ENCODE peak calls at places on chromosomes 6 and 20, in seven cellular contexts. S, J, H, N, X, R and A are unnamed samples.

GRCh38 chr6:75588947-75589346 is 12.7 kb upstream of the SENP6 start:
- DNase-seq in S (no peak), J (no peak), H (no peak), N (no peak), X (no peak), R (no peak), A (no peak)

GRCh38 chr6:36290668-36291620 is 21.1 kb downstream of the PNPLA1 start:
- DNase-seq in S (no peak), J (peak), H (no peak), N (peak), X (peak), R (peak), A (peak)

GRCh38 chr6:5302995-5303622 is 41.8 kb downstream of the FARS2 start:
- DNase-seq in S (peak), J (peak), H (no peak), N (peak), X (peak), R (no peak), A (peak)

GRCh38 chr20:62675156-62675871 is 33.0 kb downstream of the SLCO4A1 start:
- DNase-seq in S (no peak), J (no peak), H (no peak), N (no peak), X (no peak), R (no peak), A (no peak)

GRCh38 chr6:51514396-51515051 is 572.9 kb downstream of the PKHD1 start:
- DNase-seq in S (no peak), J (no peak), H (no peak), N (no peak), X (no peak), R (no peak), A (no peak)

GRCh38 chr6:44128020-44128917 is 915 bp downstream of the TMEM63B start:
- DNase-seq in S (peak), J (peak), H (peak), N (no peak), X (peak), R (peak), A (peak)

GRCh38 chr6:14721103-14721758 is 524.6 kb upstream of the JARID2 start:
- DNase-seq in S (no peak), J (no peak), H (no peak), N (no peak), X (no peak), R (no peak), A (no peak)

GRCh38 chr6:39377530-39377929 is 55.0 kb upstream of the KCNK16 start:
- DNase-seq in S (peak), J (no peak), H (peak), N (peak), X (peak), R (peak), A (no peak)

GRCh38 chr6:129105793-129106192 is 222.9 kb downstream of the LAMA2 start:
- DNase-seq in S (no peak), J (no peak), H (no peak), N (no peak), X (no peak), R (no peak), A (no peak)

GRCh38 chr6:25012657-25013056 is 76.9 kb upstream of the RIPOR2 start:
- DNase-seq in S (no peak), J (no peak), H (no peak), N (no peak), X (no peak), R (no peak), A (no peak)

GRCh38 chr6:151257984-151258445 is 18.2 kb downstream of the AKAP12 start:
- DNase-seq in S (no peak), J (no peak), H (no peak), N (no peak), X (no peak), R (no peak), A (no peak)

GRCh38 chr6:8506123-8506522 is 70.8 kb upstream of the SLC35B3 start:
- DNase-seq in S (no peak), J (no peak), H (no peak), N (no peak), X (no peak), R (no peak), A (no peak)

GRCh38 chr20:18465536-18466200 is 1.2 kb downstream of the DZANK1 start:
- DNase-seq in S (no peak), J (no peak), H (no peak), N (no peak), X (no peak), R (no peak), A (no peak)

GRCh38 chr20:22160254-22160653 is 424.1 kb downstream of the FOXA2 start:
- DNase-seq in S (no peak), J (no peak), H (no peak), N (no peak), X (no peak), R (no peak), A (no peak)

GRCh38 chr6:143772110-143772509 is 71.0 kb upstream of the LTV1 start:
- DNase-seq in S (no peak), J (no peak), H (no peak), N (no peak), X (no peak), R (no peak), A (no peak)

GRCh38 chr6:48213076-48213788 is 102.2 kb upstream of the PTCHD4 start:
- DNase-seq in S (no peak), J (no peak), H (no peak), N (no peak), X (no peak), R (no peak), A (no peak)

GRCh38 chr6:77106992-77107391 is 356.3 kb downstream of the HTR1B start:
- DNase-seq in S (no peak), J (no peak), H (no peak), N (no peak), X (no peak), R (no peak), A (no peak)

GRCh38 chr20:54545959-54546358 is 70.6 kb downstream of the DOK5 start:
- DNase-seq in S (no peak), J (no peak), H (no peak), N (no peak), X (no peak), R (no peak), A (no peak)

GRCh38 chr20:34268851-34269668 is 27.8 kb downstream of the ASIP start:
- DNase-seq in S (no peak), J (peak), H (no peak), N (no peak), X (peak), R (no peak), A (peak)

GRCh38 chr20:35055445-35056276 is 36.9 kb downstream of the TRPC4AP start:
- DNase-seq in S (no peak), J (no peak), H (no peak), N (no peak), X (no peak), R (no peak), A (no peak)

GRCh38 chr6:45663181-45664180 is 285.7 kb upstream of the SUPT3H start:
- DNase-seq in S (no peak), J (peak), H (no peak), N (no peak), X (peak), R (no peak), A (no peak)

GRCh38 chr6:168078199-168078942 is 641 bp downstream of the FRMD1 start:
- DNase-seq in S (no peak), J (no peak), H (no peak), N (no peak), X (peak), R (no peak), A (no peak)

GRCh38 chr6:140441256-140441655 is 1066.8 kb upstream of the CITED2 start:
- DNase-seq in S (peak), J (no peak), H (peak), N (no peak), X (peak), R (no peak), A (peak)

GRCh38 chr6:97958143-97958542 is 675.1 kb upstream of the MMS22L start:
- DNase-seq in S (peak), J (no peak), H (no peak), N (no peak), X (no peak), R (peak), A (no peak)

GRCh38 chr20:16601019-16601418 is 27.8 kb upstream of the KIF16B start:
- DNase-seq in S (no peak), J (no peak), H (no peak), N (no peak), X (no peak), R (no peak), A (no peak)

GRCh38 chr20:16595376-16595775 is 22.1 kb upstream of the KIF16B start:
- DNase-seq in S (no peak), J (no peak), H (no peak), N (no peak), X (no peak), R (no peak), A (no peak)

GRCh38 chr20:16599257-16599656 is 26.0 kb upstream of the KIF16B start:
- DNase-seq in S (no peak), J (no peak), H (no peak), N (no peak), X (no peak), R (no peak), A (no peak)

GRCh38 chr20:16596991-16597390 is 23.7 kb upstream of the KIF16B start:
- DNase-seq in S (no peak), J (no peak), H (no peak), N (no peak), X (no peak), R (no peak), A (no peak)
- TF ChIP-seq POLR2A in S (no peak), J (no peak), H (no peak), N (no peak), X (no peak), R (no peak), A (no peak)

GRCh38 chr6:137044366-137045220 is at the start of gene IL20RA:
- DNase-seq in S (peak), J (peak), H (peak), N (no peak), X (peak), R (no peak), A (peak)
- TF ChIP-seq POLR2A in S (no peak), J (no peak), H (no peak), N (no peak), X (peak), R (no peak), A (no peak)

DNA sequence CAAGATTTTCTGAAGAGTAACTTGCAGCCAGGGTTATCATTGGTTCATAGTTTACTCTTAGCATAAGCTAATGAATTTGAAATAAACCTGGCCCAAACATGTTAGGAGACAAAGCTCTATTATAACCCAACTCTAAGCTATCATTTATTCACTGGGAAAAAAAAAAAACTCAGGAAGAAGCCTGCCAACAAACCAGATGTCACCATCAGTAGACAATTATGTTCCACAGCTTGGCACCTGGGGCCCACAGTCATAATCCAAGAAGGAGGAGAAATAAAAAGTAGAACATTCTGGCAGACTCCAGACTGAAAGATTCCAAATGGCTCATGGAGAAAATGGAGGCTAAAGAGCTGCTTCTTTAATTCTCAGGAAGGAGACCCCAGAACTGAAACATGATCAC is 100.0 kb upstream of the CNR1 start:
- DNase-seq in S (no peak), J (no peak), H (no peak), N (no peak), X (no peak), R (no peak), A (no peak)
- TF ChIP-seq POLR2A in S (no peak), J (no peak), H (no peak), N (no peak), X (no peak), R (no peak), A (no peak)

DNA sequence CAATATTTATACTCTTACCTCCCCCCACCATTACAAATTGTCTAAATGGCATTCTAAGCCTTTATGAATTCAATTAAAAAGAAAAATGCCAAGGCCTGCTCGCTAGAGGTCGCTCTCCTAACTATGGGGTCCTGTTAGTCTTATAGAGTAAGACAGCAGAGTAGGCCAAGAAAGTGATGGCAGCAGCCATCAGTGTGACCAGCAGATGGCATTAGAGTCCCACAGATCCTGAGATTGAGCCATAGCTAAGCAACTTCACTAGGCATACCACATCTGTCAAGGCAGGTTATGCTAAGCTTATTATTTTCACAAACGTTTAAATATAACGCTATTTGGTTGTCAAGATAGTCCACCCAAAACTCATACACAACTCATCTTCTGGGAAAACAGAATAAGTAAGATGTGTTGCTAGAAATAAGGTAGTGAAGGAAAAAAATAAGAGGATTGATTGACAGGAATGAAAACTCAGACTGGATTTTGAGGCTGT is 57.6 kb upstream of the SCAF8 start:
- DNase-seq in S (peak), J (peak), H (peak), N (peak), X (peak), R (peak), A (peak)
- TF ChIP-seq POLR2A in S (no peak), J (no peak), H (no peak), N (no peak), X (no peak), R (no peak), A (no peak)

DNA sequence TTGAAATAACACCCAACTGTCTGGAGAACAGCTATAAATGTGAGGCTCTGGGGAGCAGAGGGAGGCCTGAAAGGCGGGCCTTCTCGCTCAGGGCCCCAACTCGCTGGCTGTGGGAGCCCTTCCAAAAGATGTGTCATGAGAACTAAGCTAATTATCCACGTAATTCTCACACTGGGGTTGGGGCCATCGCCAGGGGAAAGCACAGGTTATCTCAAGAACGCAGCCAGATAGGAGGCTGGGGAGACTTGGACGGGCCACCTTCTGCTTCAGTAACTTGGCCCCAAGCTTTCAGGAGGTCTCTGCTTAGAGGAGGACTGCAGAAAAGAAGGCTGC is 1.6 kb downstream of the PXDC1 start:
- DNase-seq in S (peak), J (no peak), H (peak), N (no peak), X (peak), R (peak), A (peak)
- TF ChIP-seq POLR2A in S (no peak), J (no peak), H (no peak), N (no peak), X (no peak), R (peak), A (no peak)

DNA sequence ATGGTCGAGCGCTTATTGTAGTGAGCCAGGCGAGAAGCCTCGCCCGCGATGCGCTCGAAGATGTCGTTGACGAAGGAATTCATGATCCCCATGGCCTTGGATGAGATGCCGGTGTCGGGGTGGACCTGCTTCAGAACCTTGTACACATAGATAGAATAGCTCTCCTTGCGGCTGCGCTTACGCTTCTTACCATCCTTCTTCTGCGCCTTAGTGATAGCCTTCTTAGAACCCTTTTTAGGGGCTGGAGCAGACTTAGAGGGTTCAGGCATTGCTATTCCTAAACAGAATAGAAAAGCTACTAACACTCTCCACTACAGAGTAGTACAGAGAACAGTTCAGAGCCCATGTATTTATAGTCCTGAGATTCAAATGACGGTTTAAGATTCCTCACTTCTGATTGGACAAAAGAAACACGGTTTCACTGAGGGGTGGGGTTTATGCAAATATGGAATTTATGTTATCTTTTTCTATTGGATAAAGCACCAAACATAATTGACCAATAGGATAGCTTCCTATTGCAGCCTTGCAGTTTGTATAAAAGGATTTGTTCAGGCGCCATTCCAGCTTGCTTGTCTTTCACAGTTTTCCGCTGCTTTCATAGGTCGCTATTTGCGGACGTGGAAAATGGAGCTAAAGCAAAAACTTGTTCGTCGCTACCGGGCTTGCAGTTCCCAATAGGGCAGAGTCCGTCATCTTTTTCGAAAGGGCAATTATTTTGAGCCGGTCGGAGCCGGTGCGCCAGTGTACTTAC is 43.7 kb upstream of the HFE start:
- DNase-seq in S (peak), J (peak), H (peak), N (no peak), X (peak), R (no peak), A (peak)
- TF ChIP-seq POLR2A in S (peak), J (peak), H (peak), N (no peak), X (peak), R (peak), A (peak)

GRCh38 chr20:52178691-52179090 is 12.9 kb downstream of the ZFP64 start:
- DNase-seq in S (no peak), J (no peak), H (no peak), N (no peak), X (no peak), R (no peak), A (no peak)

GRCh38 chr20:52179331-52180166 is 12.0 kb downstream of the ZFP64 start:
- DNase-seq in S (no peak), J (no peak), H (no peak), N (no peak), X (no peak), R (no peak), A (no peak)

GRCh38 chr20:52175840-52176239 is 15.7 kb downstream of the ZFP64 start:
- DNase-seq in S (no peak), J (no peak), H (no peak), N (no peak), X (no peak), R (no peak), A (no peak)

GRCh38 chr20:52180167-52180840 is 11.3 kb downstream of the ZFP64 start:
- DNase-seq in S (no peak), J (no peak), H (no peak), N (no peak), X (no peak), R (no peak), A (no peak)
- TF ChIP-seq POLR2A in S (no peak), J (no peak), H (no peak), N (no peak), X (no peak), R (no peak), A (no peak)

DNA sequence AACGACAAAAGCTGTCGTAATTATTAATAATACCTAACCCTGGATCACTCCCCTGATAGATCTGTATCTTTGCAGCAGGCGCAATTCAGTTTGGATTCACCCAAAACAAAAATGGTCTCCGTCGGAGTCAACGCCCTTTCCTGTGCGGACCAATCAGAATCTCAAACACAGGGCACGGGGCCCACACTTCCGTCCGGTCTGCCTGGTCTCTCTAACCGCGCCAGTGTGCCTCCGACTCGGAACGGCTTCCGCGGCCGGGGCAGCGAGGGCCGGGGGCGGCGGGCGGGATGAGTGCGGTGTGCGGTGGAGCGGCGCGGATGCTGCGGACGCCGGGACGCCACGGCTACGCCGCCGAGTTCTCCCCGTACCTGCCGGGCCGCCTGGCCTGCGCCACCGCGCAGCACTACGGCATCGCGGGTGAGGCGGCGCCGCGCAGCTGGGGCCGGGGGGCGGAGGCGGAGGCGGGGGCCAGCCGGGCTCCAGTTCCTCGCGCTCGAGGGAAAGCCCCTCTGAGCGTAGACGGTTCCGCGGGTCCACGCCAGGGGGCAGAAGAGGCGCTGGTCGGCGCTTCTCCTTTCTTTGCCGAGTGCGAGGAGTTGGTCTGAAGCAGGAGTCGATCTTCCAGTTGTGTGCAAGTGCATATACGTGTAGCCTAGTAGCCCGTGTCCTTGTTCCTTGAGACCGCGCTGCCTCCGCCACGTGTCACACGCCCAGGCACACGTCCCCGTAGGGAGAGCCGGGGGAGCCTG is at the start of gene PEX7:
- DNase-seq in S (peak), J (peak), H (peak), N (peak), X (peak), R (peak), A (peak)
- TF ChIP-seq POLR2A in S (no peak), J (peak), H (no peak), N (peak), X (peak), R (peak), A (peak)

DNA sequence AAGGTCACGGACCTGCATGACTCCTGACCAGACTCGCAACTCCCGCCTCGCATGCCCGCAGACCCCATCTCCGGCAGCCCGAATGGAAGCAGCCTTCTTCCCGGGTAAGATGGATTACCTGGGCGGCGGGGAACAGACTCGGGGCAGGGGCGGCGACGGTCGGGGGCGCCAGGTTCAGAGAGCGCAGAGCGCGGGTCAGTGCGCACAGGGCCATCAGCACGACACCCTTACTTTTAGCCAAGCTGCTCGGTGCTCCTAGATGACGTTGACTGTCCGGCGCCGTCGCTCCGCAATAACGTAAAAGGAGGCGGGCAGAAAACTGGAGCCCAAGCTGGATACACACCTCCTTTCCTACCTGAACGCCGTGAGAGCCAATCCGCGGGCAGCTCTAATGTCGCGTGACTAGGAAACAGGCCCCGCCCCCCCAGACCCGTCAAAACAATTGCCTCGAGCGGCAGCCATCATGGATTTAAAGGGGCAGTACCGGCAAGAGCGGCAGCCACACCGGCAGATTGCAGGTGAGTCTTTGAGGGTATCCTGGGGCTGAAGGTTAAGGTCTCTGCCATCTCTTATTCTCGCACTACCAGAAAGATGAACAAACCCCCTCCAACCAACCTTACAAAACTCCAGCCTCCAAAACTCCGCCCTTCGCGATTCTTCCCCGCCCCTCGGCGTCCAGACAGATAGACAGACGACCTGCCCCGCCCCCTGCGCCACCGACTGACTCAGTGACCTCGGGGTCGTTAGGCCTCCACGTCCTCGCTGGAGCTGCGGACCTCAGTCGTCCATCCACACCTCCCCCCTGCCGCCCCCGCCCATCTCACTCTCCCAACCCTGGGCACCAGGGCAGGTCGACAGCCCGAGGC is at the start of the genes KLC4 and MRPL2:
- DNase-seq in S (peak), J (peak), H (peak), N (peak), X (peak), R (peak), A (peak)
- TF ChIP-seq POLR2A in S (no peak), J (peak), H (peak), N (no peak), X (peak), R (peak), A (peak)